ENCODE peak calls at places on chromosomes 3 and 15, in ten cellular contexts. One of them, this sample, is unnamed. For H3K27me3, the result is how much of the 10 kb centered on the place peaks cover.

GRCh38 chr3:142586803-142587406 is 8.4 kb upstream of the ATR start:
- DNase-seq in upper lobe of right lung: no peak
- DNase-seq in uterus: peak
- DNase-seq in endothelial cell of umbilical vein: peak
- DNase-seq in tibial artery: no peak
- DNase-seq in CD4-positive, CD25-positive, alpha-beta regulatory T cell: peak
- DNase-seq in heart left ventricle: no peak
- DNase-seq in hepatocyte: peak
- DNase-seq in HL-60: peak
- DNase-seq in mammary epithelial cell: peak
- DNase-seq in this sample: peak

GRCh38 chr3:146080578-146080977 is 80.4 kb downstream of the PLOD2 start:
- DNase-seq in uterus: no peak
- DNase-seq in heart left ventricle: no peak
- DNase-seq in HL-60: no peak
- DNase-seq in endothelial cell of umbilical vein: no peak
- DNase-seq in upper lobe of right lung: no peak
- DNase-seq in mammary epithelial cell: no peak
- DNase-seq in tibial artery: no peak
- DNase-seq in hepatocyte: no peak
- DNase-seq in CD4-positive, CD25-positive, alpha-beta regulatory T cell: no peak
- DNase-seq in this sample: no peak

GRCh38 chr3:158727499-158728377 is 4.5 kb downstream of the RARRES1 start:
- DNase-seq in heart left ventricle: peak
- DNase-seq in hepatocyte: peak
- DNase-seq in mammary epithelial cell: peak
- DNase-seq in CD4-positive, CD25-positive, alpha-beta regulatory T cell: peak
- DNase-seq in HL-60: peak
- DNase-seq in endothelial cell of umbilical vein: peak
- DNase-seq in uterus: peak
- DNase-seq in upper lobe of right lung: no peak
- DNase-seq in tibial artery: peak
- DNase-seq in this sample: peak

GRCh38 chr15:76139368-76140068 is 79.7 kb downstream of the TMEM266 start:
- DNase-seq in CD4-positive, CD25-positive, alpha-beta regulatory T cell: peak
- DNase-seq in endothelial cell of umbilical vein: peak
- DNase-seq in hepatocyte: peak
- DNase-seq in mammary epithelial cell: peak
- DNase-seq in uterus: peak
- DNase-seq in upper lobe of right lung: no peak
- DNase-seq in heart left ventricle: peak
- DNase-seq in HL-60: peak
- DNase-seq in tibial artery: peak
- DNase-seq in this sample: peak

GRCh38 chr15:33068007-33068441 is 126.5 kb downstream of the FMN1 start:
- DNase-seq in tibial artery: peak
- DNase-seq in upper lobe of right lung: peak
- DNase-seq in mammary epithelial cell: peak
- DNase-seq in heart left ventricle: peak
- DNase-seq in CD4-positive, CD25-positive, alpha-beta regulatory T cell: peak
- DNase-seq in uterus: no peak
- DNase-seq in endothelial cell of umbilical vein: no peak
- DNase-seq in hepatocyte: peak
- DNase-seq in HL-60: peak
- DNase-seq in this sample: peak

GRCh38 chr3:75242012-75242411 is 422.1 kb upstream of the FRG2C start:
- DNase-seq in CD4-positive, CD25-positive, alpha-beta regulatory T cell: no peak
- DNase-seq in uterus: no peak
- DNase-seq in mammary epithelial cell: no peak
- DNase-seq in heart left ventricle: no peak
- DNase-seq in HL-60: no peak
- DNase-seq in upper lobe of right lung: no peak
- DNase-seq in hepatocyte: no peak
- DNase-seq in endothelial cell of umbilical vein: no peak
- DNase-seq in tibial artery: no peak
- DNase-seq in this sample: no peak

GRCh38 chr15:79989682-79990081 is 18.7 kb upstream of the BCL2A1 start:
- DNase-seq in HL-60: peak
- DNase-seq in hepatocyte: peak
- DNase-seq in upper lobe of right lung: peak
- DNase-seq in endothelial cell of umbilical vein: no peak
- DNase-seq in mammary epithelial cell: peak
- DNase-seq in tibial artery: no peak
- DNase-seq in CD4-positive, CD25-positive, alpha-beta regulatory T cell: no peak
- DNase-seq in uterus: no peak
- DNase-seq in heart left ventricle: no peak
- DNase-seq in this sample: no peak

GRCh38 chr3:79947469-79947868 is 179.7 kb upstream of the ROBO1 start:
- DNase-seq in mammary epithelial cell: peak
- DNase-seq in CD4-positive, CD25-positive, alpha-beta regulatory T cell: no peak
- DNase-seq in heart left ventricle: no peak
- DNase-seq in tibial artery: no peak
- DNase-seq in endothelial cell of umbilical vein: no peak
- DNase-seq in uterus: no peak
- DNase-seq in upper lobe of right lung: no peak
- DNase-seq in hepatocyte: no peak
- DNase-seq in HL-60: no peak
- DNase-seq in this sample: peak

GRCh38 chr3:8938021-8938420 is 25.3 kb downstream of the RAD18 start:
- DNase-seq in uterus: no peak
- DNase-seq in CD4-positive, CD25-positive, alpha-beta regulatory T cell: peak
- DNase-seq in upper lobe of right lung: no peak
- DNase-seq in tibial artery: no peak
- DNase-seq in endothelial cell of umbilical vein: peak
- DNase-seq in mammary epithelial cell: peak
- DNase-seq in heart left ventricle: no peak
- DNase-seq in hepatocyte: peak
- DNase-seq in HL-60: no peak
- DNase-seq in this sample: no peak

GRCh38 chr3:75342425-75342824 is 321.7 kb upstream of the FRG2C start:
- DNase-seq in hepatocyte: no peak
- DNase-seq in upper lobe of right lung: peak
- DNase-seq in CD4-positive, CD25-positive, alpha-beta regulatory T cell: no peak
- DNase-seq in heart left ventricle: no peak
- DNase-seq in HL-60: peak
- DNase-seq in tibial artery: no peak
- DNase-seq in uterus: peak
- DNase-seq in endothelial cell of umbilical vein: no peak
- DNase-seq in mammary epithelial cell: no peak
- DNase-seq in this sample: no peak

GRCh38 chr3:115550285-115550741 is 73.0 kb upstream of the GAP43 start:
- DNase-seq in CD4-positive, CD25-positive, alpha-beta regulatory T cell: no peak
- DNase-seq in mammary epithelial cell: no peak
- DNase-seq in endothelial cell of umbilical vein: no peak
- DNase-seq in HL-60: no peak
- DNase-seq in tibial artery: peak
- DNase-seq in heart left ventricle: peak
- DNase-seq in hepatocyte: peak
- DNase-seq in upper lobe of right lung: no peak
- DNase-seq in uterus: no peak
- DNase-seq in this sample: no peak

GRCh38 chr3:184240384-184241140 is 8.2 kb downstream of the ALG3 start:
- DNase-seq in upper lobe of right lung: no peak
- DNase-seq in mammary epithelial cell: no peak
- DNase-seq in hepatocyte: no peak
- DNase-seq in endothelial cell of umbilical vein: peak
- DNase-seq in heart left ventricle: no peak
- DNase-seq in HL-60: peak
- DNase-seq in uterus: no peak
- DNase-seq in tibial artery: no peak
- DNase-seq in CD4-positive, CD25-positive, alpha-beta regulatory T cell: no peak
- DNase-seq in this sample: no peak

DNA sequence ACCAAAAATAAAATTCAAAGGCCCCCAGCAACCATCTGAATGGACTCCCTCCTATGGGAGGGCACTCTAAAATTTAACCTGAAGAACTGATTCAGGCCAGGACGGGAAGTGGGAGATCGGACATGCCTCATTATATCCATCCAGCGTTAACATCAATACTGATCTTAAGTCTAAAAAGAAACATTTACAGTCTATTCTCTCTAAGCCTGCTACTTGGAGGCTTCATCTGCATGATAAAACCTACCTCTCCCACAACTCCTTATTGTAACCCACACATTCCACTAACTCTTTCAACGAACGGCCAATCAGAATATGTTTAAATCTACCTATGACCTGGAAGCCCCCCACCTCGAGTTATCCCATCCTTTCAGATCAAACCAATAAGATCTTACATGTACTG is 68.4 kb downstream of the HERC1 start:
- DNase-seq in tibial artery: no peak
- DNase-seq in hepatocyte: no peak
- DNase-seq in endothelial cell of umbilical vein: no peak
- DNase-seq in mammary epithelial cell: no peak
- DNase-seq in HL-60: no peak
- DNase-seq in upper lobe of right lung: no peak
- DNase-seq in CD4-positive, CD25-positive, alpha-beta regulatory T cell: no peak
- DNase-seq in uterus: no peak
- DNase-seq in heart left ventricle: no peak
- DNase-seq in this sample: no peak
- H3K4me3 ChIP-seq in tibial artery: no peak
- H3K4me3 ChIP-seq in hepatocyte: no peak
- H3K4me3 ChIP-seq in endothelial cell of umbilical vein: no peak
- H3K4me3 ChIP-seq in mammary epithelial cell: no peak
- H3K4me3 ChIP-seq in HL-60: no peak
- H3K4me3 ChIP-seq in upper lobe of right lung: no peak
- H3K4me3 ChIP-seq in CD4-positive, CD25-positive, alpha-beta regulatory T cell: no peak
- H3K4me3 ChIP-seq in uterus: no peak
- H3K4me3 ChIP-seq in heart left ventricle: no peak
- H3K4me3 ChIP-seq in this sample: no peak

GRCh38 chr3:134477938-134478337 is 7.8 kb downstream of the ANAPC13 start:
- DNase-seq in hepatocyte: no peak
- DNase-seq in tibial artery: no peak
- DNase-seq in CD4-positive, CD25-positive, alpha-beta regulatory T cell: no peak
- DNase-seq in upper lobe of right lung: no peak
- DNase-seq in uterus: no peak
- DNase-seq in heart left ventricle: no peak
- DNase-seq in HL-60: no peak
- DNase-seq in endothelial cell of umbilical vein: no peak
- DNase-seq in mammary epithelial cell: no peak
- DNase-seq in this sample: no peak
- H3K27ac ChIP-seq in hepatocyte: peak
- H3K27ac ChIP-seq in tibial artery: no peak
- H3K27ac ChIP-seq in CD4-positive, CD25-positive, alpha-beta regulatory T cell: no peak
- H3K27ac ChIP-seq in upper lobe of right lung: peak
- H3K27ac ChIP-seq in uterus: peak
- H3K27ac ChIP-seq in heart left ventricle: no peak
- H3K27ac ChIP-seq in HL-60: no peak
- H3K27ac ChIP-seq in endothelial cell of umbilical vein: no peak
- H3K27ac ChIP-seq in mammary epithelial cell: peak
- H3K27ac ChIP-seq in this sample: no peak

DNA sequence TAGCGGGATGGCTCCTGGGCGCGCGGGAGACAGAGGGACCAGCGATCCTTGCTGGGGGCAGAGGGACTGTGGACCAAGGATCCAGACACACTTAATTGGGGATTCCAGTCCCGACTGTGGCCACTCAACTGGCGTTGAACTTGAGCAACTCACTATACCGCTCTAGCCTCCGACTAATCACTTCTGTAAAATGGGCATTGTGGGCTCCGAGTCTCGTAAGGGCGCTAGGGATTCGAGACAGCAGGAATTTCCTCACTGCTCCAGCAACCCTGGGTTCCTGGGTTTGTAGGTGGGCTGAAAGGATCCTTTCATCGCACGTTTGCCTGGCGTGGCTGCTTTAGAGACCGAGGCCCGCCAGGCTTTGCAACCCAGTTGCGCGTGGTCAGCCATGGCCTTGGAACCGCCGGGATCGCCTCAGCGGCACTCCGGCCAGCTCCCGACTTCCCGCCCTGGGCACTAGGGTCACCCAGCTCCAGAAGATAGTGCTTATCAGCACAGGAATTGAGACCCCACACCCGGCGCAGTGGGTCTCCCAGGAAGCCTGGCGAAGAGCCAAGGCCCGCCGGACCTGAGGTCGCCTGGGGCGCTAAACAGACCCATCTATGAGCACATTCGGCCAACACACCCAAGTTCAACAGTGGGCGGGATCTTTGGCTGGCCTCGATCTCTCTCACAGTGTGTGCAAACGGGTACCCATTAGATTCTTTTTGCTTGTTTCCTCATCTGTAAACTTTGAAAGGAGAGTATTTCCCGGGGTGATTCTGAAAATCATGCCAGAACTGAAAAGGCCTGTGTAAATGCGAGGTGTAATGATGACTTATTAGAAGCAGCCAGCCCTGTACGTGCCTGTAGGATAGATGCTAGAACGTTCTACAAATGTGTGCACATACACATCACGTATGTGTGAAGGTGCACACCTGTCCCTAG is 9.9 kb downstream of the FOXL2 start:
- DNase-seq in mammary epithelial cell: no peak
- DNase-seq in uterus: no peak
- DNase-seq in heart left ventricle: no peak
- DNase-seq in tibial artery: no peak
- DNase-seq in CD4-positive, CD25-positive, alpha-beta regulatory T cell: no peak
- DNase-seq in HL-60: no peak
- DNase-seq in upper lobe of right lung: no peak
- DNase-seq in endothelial cell of umbilical vein: no peak
- DNase-seq in hepatocyte: no peak
- DNase-seq in this sample: no peak
- H3K27me3 ChIP-seq in mammary epithelial cell: under half
- H3K27me3 ChIP-seq in uterus: under half
- H3K27me3 ChIP-seq in heart left ventricle: half or more
- H3K27me3 ChIP-seq in tibial artery: half or more
- H3K27me3 ChIP-seq in CD4-positive, CD25-positive, alpha-beta regulatory T cell: under half
- H3K27me3 ChIP-seq in HL-60: half or more
- H3K27me3 ChIP-seq in upper lobe of right lung: half or more
- H3K27me3 ChIP-seq in endothelial cell of umbilical vein: half or more
- H3K27me3 ChIP-seq in hepatocyte: half or more
- H3K27me3 ChIP-seq in this sample: half or more

GRCh38 chr3:38018296-38019266 is 10.9 kb downstream of the PLCD1 start:
- DNase-seq in endothelial cell of umbilical vein: no peak
- DNase-seq in hepatocyte: no peak
- DNase-seq in upper lobe of right lung: peak
- DNase-seq in mammary epithelial cell: no peak
- DNase-seq in heart left ventricle: peak
- DNase-seq in tibial artery: peak
- DNase-seq in CD4-positive, CD25-positive, alpha-beta regulatory T cell: no peak
- DNase-seq in HL-60: no peak
- DNase-seq in uterus: no peak
- DNase-seq in this sample: no peak

GRCh38 chr3:38016410-38016809 is 13.0 kb downstream of the PLCD1 start:
- DNase-seq in tibial artery: no peak
- DNase-seq in endothelial cell of umbilical vein: no peak
- DNase-seq in mammary epithelial cell: no peak
- DNase-seq in uterus: no peak
- DNase-seq in hepatocyte: no peak
- DNase-seq in HL-60: no peak
- DNase-seq in CD4-positive, CD25-positive, alpha-beta regulatory T cell: no peak
- DNase-seq in upper lobe of right lung: peak
- DNase-seq in heart left ventricle: no peak
- DNase-seq in this sample: no peak

GRCh38 chr3:38015984-38016383 is 13.5 kb downstream of the PLCD1 start:
- DNase-seq in mammary epithelial cell: no peak
- DNase-seq in upper lobe of right lung: peak
- DNase-seq in heart left ventricle: no peak
- DNase-seq in endothelial cell of umbilical vein: no peak
- DNase-seq in hepatocyte: no peak
- DNase-seq in tibial artery: no peak
- DNase-seq in HL-60: no peak
- DNase-seq in uterus: no peak
- DNase-seq in CD4-positive, CD25-positive, alpha-beta regulatory T cell: no peak
- DNase-seq in this sample: no peak

GRCh38 chr3:38016847-38017444 is 12.5 kb downstream of the PLCD1 start:
- DNase-seq in uterus: no peak
- DNase-seq in HL-60: no peak
- DNase-seq in mammary epithelial cell: no peak
- DNase-seq in heart left ventricle: no peak
- DNase-seq in CD4-positive, CD25-positive, alpha-beta regulatory T cell: no peak
- DNase-seq in endothelial cell of umbilical vein: no peak
- DNase-seq in tibial artery: no peak
- DNase-seq in hepatocyte: no peak
- DNase-seq in upper lobe of right lung: peak
- DNase-seq in this sample: no peak

GRCh38 chr3:38017445-38018295 is 11.8 kb downstream of the PLCD1 start:
- DNase-seq in HL-60: no peak
- DNase-seq in uterus: no peak
- DNase-seq in mammary epithelial cell: no peak
- DNase-seq in hepatocyte: no peak
- DNase-seq in heart left ventricle: peak
- DNase-seq in tibial artery: no peak
- DNase-seq in endothelial cell of umbilical vein: no peak
- DNase-seq in CD4-positive, CD25-positive, alpha-beta regulatory T cell: no peak
- DNase-seq in upper lobe of right lung: peak
- DNase-seq in this sample: no peak
- H3K4me3 ChIP-seq in HL-60: no peak
- H3K4me3 ChIP-seq in uterus: no peak
- H3K4me3 ChIP-seq in mammary epithelial cell: no peak
- H3K4me3 ChIP-seq in hepatocyte: no peak
- H3K4me3 ChIP-seq in heart left ventricle: no peak
- H3K4me3 ChIP-seq in tibial artery: no peak
- H3K4me3 ChIP-seq in endothelial cell of umbilical vein: no peak
- H3K4me3 ChIP-seq in CD4-positive, CD25-positive, alpha-beta regulatory T cell: no peak
- H3K4me3 ChIP-seq in upper lobe of right lung: no peak
- H3K4me3 ChIP-seq in this sample: no peak

This sample was measured in brain microvascular endothelial cell.